ENCODE peak calls at places on chromosomes 11 and 22, in four cellular contexts. J is sigmoid colon, Z is adrenal gland, E is ovary. T is an unnamed sample.

GRCh38 chr11:134557571-134558257 is 145.7 kb upstream of the B3GAT1 start:
- DNase-seq in J (no peak), Z (no peak), E (no peak), T (no peak)

GRCh38 chr11:74720596-74721478 is 10.4 kb downstream of the CHRDL2 start:
- DNase-seq in J (peak; percentile 97), Z (peak; percentile 36), E (peak; percentile 80), T (no peak)

GRCh38 chr11:108432783-108433182 is 34.5 kb downstream of the C11orf65 start:
- DNase-seq in J (no peak), Z (no peak), E (no peak), T (no peak)

GRCh38 chr22:37567991-37568390 is 7.7 kb downstream of the CDC42EP1 start:
- DNase-seq in J (no peak), Z (no peak), E (no peak), T (no peak)

GRCh38 chr11:24575392-24575791 is 78.5 kb downstream of the LUZP2 start:
- DNase-seq in J (no peak), Z (no peak), E (no peak), T (no peak)

GRCh38 chr11:1167751-1168231 is 10.0 kb downstream of the MUC5AC start:
- DNase-seq in J (peak; percentile 55), Z (no peak), E (no peak), T (no peak)

GRCh38 chr11:30128269-30128932 is 102.4 kb upstream of the FSHB start:
- DNase-seq in J (no peak), Z (peak; percentile 41), E (no peak), T (no peak)

GRCh38 chr22:50713571-50714056 is 24.4 kb upstream of the ACR start:
- DNase-seq in J (peak; percentile 62), Z (no peak), E (no peak), T (no peak)

GRCh38 chr11:66239998-66240780 is 28.2 kb upstream of the RAB1B start:
- DNase-seq in J (no peak), Z (no peak), E (no peak), T (no peak)

GRCh38 chr11:12182650-12183511 is 72.5 kb downstream of the MICAL2 start:
- DNase-seq in J (no peak), Z (no peak), E (peak; percentile 57), T (no peak)

GRCh38 chr11:326592-326841 is 5.9 kb upstream of the IFITM3 start:
- DNase-seq in J (no peak), Z (no peak), E (no peak), T (no peak)

GRCh38 chr22:50267591-50268390 is 2.4 kb downstream of the MAPK11 start:
- DNase-seq in J (peak; percentile 82), Z (peak; percentile 75), E (peak; percentile 86), T (peak; percentile 58)

GRCh38 chr11:2186669-2187266 is 15.2 kb upstream of the TH start:
- DNase-seq in J (no peak), Z (no peak), E (no peak), T (no peak)

GRCh38 chr11:47980907-47981621 is 705 bp downstream of the PTPRJ start:
- DNase-seq in J (peak; percentile 67), Z (peak; percentile 41), E (peak; percentile 46), T (peak; percentile 7)

GRCh38 chr11:85539740-85540139 is 87.4 kb downstream of the DLG2 start:
- DNase-seq in J (no peak), Z (no peak), E (no peak), T (no peak)

GRCh38 chr22:18079706-18080230 is 2.0 kb downstream of the PEX26 start:
- DNase-seq in J (no peak), Z (no peak), E (no peak), T (no peak)

GRCh38 chr22:18083406-18083805 is 5.6 kb downstream of the PEX26 start:
- DNase-seq in J (no peak), Z (no peak), E (no peak), T (no peak)

GRCh38 chr22:18085188-18085587 is 7.4 kb downstream of the PEX26 start:
- DNase-seq in J (no peak), Z (no peak), E (no peak), T (no peak)

GRCh38 chr22:18081416-18081815 is 3.6 kb downstream of the PEX26 start:
- DNase-seq in J (no peak), Z (no peak), E (no peak), T (no peak)

GRCh38 chr22:18082467-18082866 is 4.7 kb downstream of the PEX26 start:
- DNase-seq in J (no peak), Z (no peak), E (no peak), T (no peak)
- H3K9me3 ChIP-seq in J (no peaks in the 10 kb centered on the region), Z (no peaks in the 10 kb centered on the region), E (no peaks in the 10 kb centered on the region), T (no peaks in the 10 kb centered on the region)

DNA sequence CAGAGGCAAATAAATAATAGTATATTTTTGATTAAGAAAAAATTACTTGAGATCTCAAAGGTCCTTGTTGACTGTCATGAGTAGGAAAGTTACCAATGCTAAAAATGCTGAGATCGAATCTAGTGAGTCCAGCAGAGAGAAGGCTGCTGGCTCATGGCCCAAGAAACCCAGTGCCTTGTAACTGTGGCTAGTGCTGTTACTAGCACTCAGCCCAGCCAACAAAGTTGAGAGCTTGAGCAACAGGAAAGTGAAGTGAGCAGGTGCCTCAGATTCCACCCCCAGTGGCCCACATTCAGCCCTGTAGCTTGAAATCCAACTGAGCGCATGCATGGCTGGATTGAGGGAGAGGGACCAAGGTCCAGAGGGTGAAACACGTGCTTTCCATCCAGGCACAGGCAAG is 398.2 kb downstream of the SHANK2 start:
- DNase-seq in J (no peak), Z (no peak), E (no peak), T (no peak)
- H3K9me3 ChIP-seq in J (no peaks in the 10 kb centered on the region), Z (no peaks in the 10 kb centered on the region), E (no peaks in the 10 kb centered on the region), T (no peaks in the 10 kb centered on the region)

GRCh38 chr22:48593551-48593950 is 1234.1 kb downstream of the BRD1 start:
- DNase-seq in J (no peak), Z (no peak), E (no peak), T (no peak)
- H3K9me3 ChIP-seq in J (no peaks in the 10 kb centered on the region), Z (no peaks in the 10 kb centered on the region), E (no peaks in the 10 kb centered on the region), T (no peaks in the 10 kb centered on the region)

GRCh38 chr11:106216281-106216680 is 138.8 kb downstream of the AASDHPPT start:
- DNase-seq in J (no peak), Z (no peak), E (no peak), T (no peak)

GRCh38 chr11:106222626-106223025 is 145.2 kb downstream of the AASDHPPT start:
- DNase-seq in J (no peak), Z (no peak), E (no peak), T (no peak)

GRCh38 chr11:106217456-106217855 is 140.0 kb downstream of the AASDHPPT start:
- DNase-seq in J (no peak), Z (no peak), E (no peak), T (no peak)

DNA sequence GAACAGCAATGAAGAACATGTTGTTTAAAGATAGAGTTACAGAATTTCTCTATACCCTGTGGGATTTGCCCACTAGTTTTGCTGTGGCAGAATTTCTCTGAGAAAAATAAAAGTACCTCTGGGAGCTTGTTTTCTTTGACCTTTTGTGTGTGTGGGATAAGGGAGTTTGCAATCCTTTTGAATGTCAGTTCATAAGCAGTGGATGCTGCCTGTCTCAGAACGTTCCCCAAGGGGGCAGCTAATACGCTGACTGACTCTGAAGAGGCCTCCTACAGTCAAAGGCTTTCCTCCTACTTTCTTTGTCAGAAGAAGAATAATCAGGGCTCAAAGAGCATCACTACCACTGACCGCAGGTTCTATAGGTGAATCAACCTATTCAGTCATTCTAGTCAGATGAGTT is 140.6 kb downstream of the AASDHPPT start:
- DNase-seq in J (no peak), Z (no peak), E (no peak), T (no peak)
- H3K9me3 ChIP-seq in J (no peaks in the 10 kb centered on the region), Z (no peaks in the 10 kb centered on the region), E (no peaks in the 10 kb centered on the region), T (no peaks in the 10 kb centered on the region)

GRCh38 chr11:42311504-42311903 is 852.1 kb upstream of the LRRC4C start:
- DNase-seq in J (no peak), Z (peak; percentile 21), E (no peak), T (no peak)

GRCh38 chr11:42315267-42315666 is 855.8 kb upstream of the LRRC4C start:
- DNase-seq in J (no peak), Z (no peak), E (no peak), T (no peak)

GRCh38 chr11:42315846-42316245 is 856.4 kb upstream of the LRRC4C start:
- DNase-seq in J (no peak), Z (no peak), E (no peak), T (no peak)

GRCh38 chr11:42311944-42312343 is 852.5 kb upstream of the LRRC4C start:
- DNase-seq in J (no peak), Z (no peak), E (no peak), T (no peak)
- H3K9me3 ChIP-seq in J (peaks cover 8% of the 10 kb centered on the region), Z (no peaks in the 10 kb centered on the region), E (no peaks in the 10 kb centered on the region), T (no peaks in the 10 kb centered on the region)

GRCh38 chr11:114301088-114301487 is 4.9 kb downstream of the NNMT start:
- DNase-seq in J (no peak), Z (no peak), E (no peak), T (no peak)
- H3K9me3 ChIP-seq in J (no peaks in the 10 kb centered on the region), Z (no peaks in the 10 kb centered on the region), E (no peaks in the 10 kb centered on the region), T (no peaks in the 10 kb centered on the region)

GRCh38 chr22:47486569-47487312 is 724.3 kb downstream of the TBC1D22A start:
- DNase-seq in J (no peak), Z (no peak), E (no peak), T (no peak)

DNA sequence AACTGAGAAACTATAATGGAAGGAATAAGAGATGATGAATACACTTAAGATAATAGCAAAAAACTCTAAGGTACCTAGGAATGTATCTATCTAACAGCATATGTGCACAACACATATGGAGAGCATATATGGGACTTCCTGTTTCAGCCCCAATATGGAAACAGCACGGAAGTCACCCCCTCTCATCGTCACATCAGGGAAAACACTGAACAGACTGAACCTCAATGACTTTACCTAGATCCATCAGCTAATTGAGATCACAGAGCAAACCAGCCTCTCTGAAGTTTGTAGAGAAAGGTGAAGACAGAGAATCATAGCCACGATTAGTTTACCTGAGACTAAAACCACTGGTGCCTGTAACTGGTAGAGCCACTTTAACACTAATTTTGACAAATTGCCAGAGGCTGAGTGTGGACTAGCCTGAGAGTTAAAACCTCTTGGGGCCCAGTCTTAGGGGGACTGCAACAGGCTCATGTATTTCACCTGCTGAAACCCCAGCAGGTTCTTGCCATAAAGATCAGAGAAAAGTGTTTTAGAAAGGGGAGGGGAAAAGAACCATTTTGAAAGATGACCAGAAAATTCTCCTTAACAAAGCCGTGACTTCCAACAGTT is 722.6 kb downstream of the TBC1D22A start:
- DNase-seq in J (no peak), Z (no peak), E (no peak), T (no peak)
- H3K9me3 ChIP-seq in J (no peaks in the 10 kb centered on the region), Z (no peaks in the 10 kb centered on the region), E (no peaks in the 10 kb centered on the region), T (no peaks in the 10 kb centered on the region)

T was measured in T-helper 17 cell.